ENCODE peak calls at places on chromosomes 11 and 22, in seven cellular contexts. H is IMR-90, V is fibroblast of pulmonary artery, Y is left ventricle myocardium inferior, M is GM23338, Q is brain microvascular endothelial cell, A is kidney epithelial cell. B is an unnamed sample.

GRCh38 chr11:91792779-91793262 is 431.8 kb upstream of the FAT3 start:
- DNase-seq in A (no peak), M (no peak), H (no peak), Q (no peak), Y (no peak), V (no peak), B (no peak)

GRCh38 chr11:112270551-112271180 is 10.0 kb upstream of the PLET1 start:
- DNase-seq in V (no peak), Q (no peak), Y (no peak), M (peak; percentile 61), H (no peak), A (no peak), B (no peak)

GRCh38 chr11:43298397-43298796 is 13.4 kb upstream of the API5 start:
- DNase-seq in Y (no peak), H (no peak), M (no peak), A (no peak), V (no peak), Q (no peak), B (no peak)

GRCh38 chr22:48090332-48090672 is 1327.9 kb downstream of the TBC1D22A start:
- DNase-seq in V (no peak), A (no peak), Q (no peak), M (no peak), Y (no peak), H (no peak), B (no peak)

GRCh38 chr11:70066628-70067027 is 11.5 kb upstream of the ANO1 start:
- DNase-seq in Y (no peak), H (no peak), V (no peak), Q (no peak), M (no peak), A (no peak), B (no peak)

GRCh38 chr11:66467034-66467659 is 442 bp downstream of the PELI3 start:
- DNase-seq in Q (no peak), A (no peak), H (peak; percentile 15), V (peak; percentile 38), M (peak; percentile 64), Y (no peak), B (no peak)

GRCh38 chr11:133830931-133831907 is 14.1 kb downstream of the SPATA19 start:
- DNase-seq in V (no peak), M (peak; percentile 61), H (no peak), Y (no peak), Q (no peak), A (no peak), B (no peak)

GRCh38 chr11:72306186-72306585 is 62.2 kb upstream of the PHOX2A start:
- DNase-seq in M (no peak), H (peak; percentile 21), A (no peak), V (no peak), Q (no peak), Y (no peak), B (peak; percentile 32)

GRCh38 chr11:6022954-6023353 is 7.6 kb downstream of the OR56A1 start:
- DNase-seq in V (peak; percentile 73), H (peak; percentile 43), A (no peak), Q (peak; percentile 3), M (peak; percentile 79), Y (no peak), B (peak; percentile 20)

GRCh38 chr22:23225724-23226496 is 45.6 kb downstream of the BCR start:
- DNase-seq in Q (peak; percentile 21), Y (peak; percentile 62), V (peak; percentile 73), H (no peak), A (no peak), M (no peak), B (peak; percentile 59)

GRCh38 chr11:106088896-106089295 is 11.4 kb downstream of the AASDHPPT start:
- DNase-seq in A (no peak), Y (no peak), H (peak; percentile 75), Q (peak; percentile 59), V (no peak), M (no peak), B (no peak)

GRCh38 chr11:36035999-36036398 is 92.1 kb downstream of the LDLRAD3 start:
- DNase-seq in Q (no peak), A (no peak), M (no peak), Y (no peak), V (no peak), H (no peak), B (no peak)

DNA sequence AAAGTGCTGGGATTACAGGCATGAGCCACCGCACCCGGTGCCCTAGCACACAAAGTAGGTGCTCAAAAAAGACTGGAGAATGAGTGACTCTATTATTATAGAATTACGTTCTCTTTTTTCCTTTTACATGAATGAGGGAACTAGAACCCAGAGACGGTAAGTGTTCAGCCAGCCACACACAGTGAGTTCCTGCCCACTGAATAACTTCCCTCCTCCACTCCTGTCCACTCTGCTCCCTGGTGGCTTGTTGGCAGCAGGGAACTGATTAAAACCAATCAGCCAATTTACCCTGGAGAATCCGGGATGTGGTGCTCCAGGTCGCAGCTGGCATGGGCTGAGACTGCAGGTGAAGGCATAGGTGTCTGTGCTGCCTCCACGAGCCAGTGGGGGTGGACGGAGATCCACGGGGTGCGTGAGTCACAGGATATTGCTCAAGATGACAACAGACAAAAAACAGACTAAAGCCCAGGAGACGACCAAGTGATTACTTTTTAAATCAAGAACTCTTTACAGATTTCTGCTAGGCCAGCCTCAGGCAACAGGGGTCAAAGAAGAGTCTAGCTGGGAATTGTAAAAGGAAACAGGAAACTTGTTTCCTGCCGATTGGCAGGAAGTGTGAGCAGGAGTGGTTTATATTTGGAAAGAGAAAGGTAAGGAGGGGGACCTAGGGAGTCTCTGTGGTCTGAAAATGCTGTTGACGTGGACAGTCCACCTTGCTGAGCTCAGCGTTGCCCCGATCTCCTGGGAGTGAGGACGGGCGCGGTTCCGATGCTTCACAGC is 95.2 kb upstream of the TP53I11 start:
- DNase-seq in A (peak; percentile 7), Q (peak; percentile 39), M (no peak), Y (peak; percentile 50), V (peak; percentile 75), H (peak; percentile 50), B (peak; percentile 56)
- TF ChIP-seq CTCF in A (no peak), Q (no peak), M (no peak), Y (peak; percentile 10), V (no peak), H (no peak), B (peak; percentile 5)

DNA sequence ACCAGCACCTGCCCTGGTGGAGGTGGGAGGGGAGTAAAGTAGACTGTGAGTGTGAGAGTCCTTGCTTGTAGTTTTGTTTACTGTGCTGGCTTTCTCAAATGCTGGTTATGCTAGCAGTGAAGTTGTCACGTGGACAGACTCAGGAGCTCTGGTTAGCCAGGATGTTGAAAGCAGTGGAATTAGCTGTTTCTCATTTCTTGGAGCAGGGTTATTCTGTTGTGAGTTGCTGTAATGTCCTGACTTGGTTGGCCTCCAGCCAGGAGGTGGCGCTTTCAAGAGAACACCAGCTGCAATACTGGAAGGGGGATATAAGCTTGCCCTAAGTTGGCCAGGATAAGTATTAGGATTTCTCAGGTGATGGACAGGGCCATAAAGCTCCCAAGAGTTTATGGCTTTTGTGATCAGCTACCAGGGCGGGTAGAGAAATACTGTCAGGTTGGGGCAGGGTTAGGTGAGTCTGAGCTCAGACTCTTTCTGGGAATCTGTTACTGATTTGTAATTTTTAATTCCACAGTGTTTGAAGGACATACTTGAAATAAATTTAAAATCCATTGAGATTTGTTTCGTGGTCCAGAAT is 13.7 kb downstream of the CYP2D6 start:
- DNase-seq in M (peak; percentile 64), Q (no peak), H (peak; percentile 4), A (no peak), Y (no peak), V (peak; percentile 30), B (peak; percentile 31)
- TF ChIP-seq CTCF in M (peak; percentile 79), Q (peak; percentile 16), H (no peak), A (no peak), Y (no peak), V (no peak), B (no peak)

DNA sequence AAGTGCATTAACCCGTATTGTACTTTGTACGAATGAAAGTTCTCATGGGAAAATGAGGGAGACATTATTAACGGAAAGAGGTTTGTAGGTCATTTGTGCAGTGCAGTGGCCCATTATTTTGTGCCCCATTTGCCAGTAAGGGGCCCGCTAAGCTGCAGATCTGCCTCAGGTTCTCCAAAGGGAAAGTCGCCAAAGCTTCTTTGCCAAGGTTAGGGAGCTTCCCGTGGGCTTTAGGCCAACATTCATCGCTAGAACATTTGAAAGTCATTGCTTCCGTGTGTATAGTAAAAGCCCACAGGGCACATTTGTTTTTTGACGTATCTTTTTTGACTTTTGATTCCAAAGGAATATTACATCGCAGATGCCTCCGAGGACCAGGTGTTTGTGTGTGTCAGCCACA is 61.0 kb upstream of the SORL1-AS1 start:
- DNase-seq in V (no peak), M (no peak), H (no peak), Y (no peak), Q (no peak), A (no peak), B (no peak)
- TF ChIP-seq CTCF in V (no peak), M (no peak), H (no peak), Y (no peak), Q (no peak), A (no peak), B (no peak)

GRCh38 chr11:132405728-132406127 is 1035.3 kb downstream of the NTM start:
- DNase-seq in A (no peak), Q (no peak), M (peak; percentile 64), Y (no peak), H (no peak), V (no peak), B (no peak)

GRCh38 chr11:132396318-132396717 is 1025.9 kb downstream of the NTM start:
- DNase-seq in V (no peak), M (no peak), H (no peak), Q (no peak), Y (no peak), A (no peak), B (no peak)

GRCh38 chr11:132402056-132402684 is 1031.8 kb downstream of the NTM start:
- DNase-seq in A (peak; percentile 12), H (peak; percentile 51), M (peak; percentile 79), V (peak; percentile 40), Y (peak; percentile 18), Q (peak; percentile 57), B (peak; percentile 59)
- TF ChIP-seq CTCF in A (peak; percentile 75), H (peak; percentile 60), M (peak; percentile 89), V (peak; percentile 40), Y (peak; percentile 67), Q (peak; percentile 85), B (peak; percentile 38)

DNA sequence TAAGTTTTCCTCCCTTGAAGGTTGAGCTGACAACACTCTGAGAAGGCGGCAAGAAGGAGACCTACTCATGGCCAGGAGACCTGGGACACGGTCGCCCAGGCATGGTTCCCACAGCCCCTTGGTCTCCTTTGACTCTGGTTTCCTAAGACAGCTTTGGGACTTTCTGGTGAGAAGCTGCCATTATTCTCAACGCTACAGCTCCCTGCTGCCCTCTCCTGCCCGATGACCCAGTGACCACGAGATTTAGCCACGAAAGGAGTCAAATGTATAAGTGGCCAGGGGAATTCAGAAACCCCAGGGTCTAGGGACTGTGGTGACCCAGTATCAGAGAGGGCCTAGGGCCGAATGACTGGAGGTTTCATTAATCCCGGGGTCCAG is 696 bp upstream of the SDF2L1 start:
- DNase-seq in Y (no peak), M (peak; percentile 68), Q (no peak), V (peak; percentile 62), H (peak; percentile 55), A (no peak), B (peak; percentile 51)
- TF ChIP-seq CTCF in Y (peak; percentile 57), M (peak; percentile 72), Q (peak; percentile 68), V (peak; percentile 58), H (peak; percentile 61), A (peak; percentile 60), B (peak; percentile 51)

DNA sequence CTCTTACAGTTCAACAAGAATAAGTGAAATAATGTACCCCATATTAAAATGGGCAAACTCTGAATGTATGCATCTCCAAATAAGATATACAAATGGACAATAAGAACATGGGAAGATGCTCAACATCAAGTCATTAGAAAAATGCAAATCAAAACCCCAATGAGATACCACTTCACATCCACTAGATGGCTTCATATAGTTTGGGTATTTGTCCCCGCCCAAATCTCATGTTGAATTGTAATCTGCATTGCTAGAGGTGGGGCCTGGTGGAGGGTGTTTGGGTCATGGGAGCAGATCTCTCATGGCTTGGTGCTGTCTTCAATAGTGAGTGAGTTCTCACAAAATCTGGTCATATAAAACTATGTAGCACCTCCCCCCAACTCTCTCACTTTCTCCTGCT is 5.7 kb downstream of the MPZL2 start:
- DNase-seq in M (peak; percentile 49), H (no peak), A (no peak), Q (no peak), Y (no peak), V (no peak), B (no peak)
- TF ChIP-seq CTCF in M (peak; percentile 33), H (no peak), A (peak; percentile 31), Q (peak; percentile 41), Y (no peak), V (peak; percentile 26), B (peak; percentile 19)

B was measured in fibroblast of lung.